ENCODE peak calls at places on chromosomes 3 and 15, in six cellular contexts. One of them, this sample, is unnamed.

GRCh38 chr3:172648736-172649135 is 62.1 kb downstream of the NCEH1 start:
- DNase-seq in body of pancreas: no peak
- DNase-seq in fibroblast of lung: peak
- DNase-seq in HepG2: no peak
- DNase-seq in heart left ventricle: no peak
- DNase-seq in ovary: no peak
- DNase-seq in this sample: no peak

GRCh38 chr3:126305427-126305826 is 51.8 kb downstream of the KLF15 start:
- DNase-seq in body of pancreas: no peak
- DNase-seq in fibroblast of lung: no peak
- DNase-seq in HepG2: no peak
- DNase-seq in heart left ventricle: no peak
- DNase-seq in ovary: no peak
- DNase-seq in this sample: no peak

GRCh38 chr3:85935171-85935570 is 976.4 kb downstream of the CADM2 start:
- DNase-seq in body of pancreas: no peak
- DNase-seq in fibroblast of lung: no peak
- DNase-seq in HepG2: no peak
- DNase-seq in heart left ventricle: no peak
- DNase-seq in ovary: no peak
- DNase-seq in this sample: no peak

GRCh38 chr15:68213991-68214837 is 9.1 kb upstream of the CALML4 start:
- DNase-seq in body of pancreas: no peak
- DNase-seq in fibroblast of lung: no peak
- DNase-seq in HepG2: no peak
- DNase-seq in heart left ventricle: no peak
- DNase-seq in ovary: no peak
- DNase-seq in this sample: no peak

GRCh38 chr3:23475446-23475845 is 272.3 kb downstream of the UBE2E2 start:
- DNase-seq in body of pancreas: no peak
- DNase-seq in fibroblast of lung: no peak
- DNase-seq in HepG2: no peak
- DNase-seq in heart left ventricle: no peak
- DNase-seq in ovary: no peak
- DNase-seq in this sample: no peak

GRCh38 chr3:94069242-94069813 is 6.5 kb downstream of the NSUN3 start:
- DNase-seq in body of pancreas: no peak
- DNase-seq in fibroblast of lung: peak
- DNase-seq in HepG2: peak
- DNase-seq in heart left ventricle: no peak
- DNase-seq in ovary: no peak
- DNase-seq in this sample: no peak

GRCh38 chr15:100464895-100465294 is 63.9 kb downstream of the CERS3 start:
- DNase-seq in body of pancreas: no peak
- DNase-seq in fibroblast of lung: no peak
- DNase-seq in HepG2: no peak
- DNase-seq in heart left ventricle: no peak
- DNase-seq in ovary: no peak
- DNase-seq in this sample: no peak

GRCh38 chr3:197580253-197580691 is 24.5 kb upstream of the BDH1 start:
- DNase-seq in body of pancreas: no peak
- DNase-seq in fibroblast of lung: no peak
- DNase-seq in HepG2: no peak
- DNase-seq in heart left ventricle: no peak
- DNase-seq in ovary: no peak
- DNase-seq in this sample: no peak

GRCh38 chr15:57529748-57530147 is 62.0 kb upstream of the MYZAP start:
- DNase-seq in body of pancreas: no peak
- DNase-seq in fibroblast of lung: no peak
- DNase-seq in HepG2: no peak
- DNase-seq in heart left ventricle: no peak
- DNase-seq in ovary: no peak
- DNase-seq in this sample: no peak

GRCh38 chr15:41581110-41581509 is 22.1 kb downstream of the TYRO3 start:
- DNase-seq in body of pancreas: no peak
- DNase-seq in fibroblast of lung: no peak
- DNase-seq in HepG2: no peak
- DNase-seq in heart left ventricle: no peak
- DNase-seq in ovary: no peak
- DNase-seq in this sample: no peak

GRCh38 chr15:88622605-88622975 is 1.4 kb downstream of the AEN start:
- DNase-seq in body of pancreas: no peak
- DNase-seq in fibroblast of lung: no peak
- DNase-seq in HepG2: no peak
- DNase-seq in heart left ventricle: no peak
- DNase-seq in ovary: no peak
- DNase-seq in this sample: no peak

GRCh38 chr15:51828621-51829359 is 663 bp upstream of the TMOD3 start:
- DNase-seq in body of pancreas: no peak
- DNase-seq in fibroblast of lung: no peak
- DNase-seq in HepG2: no peak
- DNase-seq in heart left ventricle: no peak
- DNase-seq in ovary: no peak
- DNase-seq in this sample: no peak

GRCh38 chr15:28978011-28978378 is 92.2 kb downstream of the APBA2 start:
- DNase-seq in body of pancreas: no peak
- DNase-seq in fibroblast of lung: no peak
- DNase-seq in HepG2: no peak
- DNase-seq in heart left ventricle: no peak
- DNase-seq in ovary: no peak
- DNase-seq in this sample: no peak

GRCh38 chr15:28977377-28978010 is 91.7 kb downstream of the APBA2 start:
- DNase-seq in body of pancreas: peak
- DNase-seq in fibroblast of lung: peak
- DNase-seq in HepG2: no peak
- DNase-seq in heart left ventricle: peak
- DNase-seq in ovary: no peak
- DNase-seq in this sample: peak

GRCh38 chr15:28978661-28979060 is 92.9 kb downstream of the APBA2 start:
- DNase-seq in body of pancreas: no peak
- DNase-seq in fibroblast of lung: no peak
- DNase-seq in HepG2: no peak
- DNase-seq in heart left ventricle: no peak
- DNase-seq in ovary: no peak
- DNase-seq in this sample: no peak

GRCh38 chr15:28974142-28974541 is 88.4 kb downstream of the APBA2 start:
- DNase-seq in body of pancreas: no peak
- DNase-seq in fibroblast of lung: no peak
- DNase-seq in HepG2: no peak
- DNase-seq in heart left ventricle: no peak
- DNase-seq in ovary: no peak
- DNase-seq in this sample: no peak

GRCh38 chr15:28975766-28976179 is 90.0 kb downstream of the APBA2 start:
- DNase-seq in body of pancreas: peak
- DNase-seq in fibroblast of lung: peak
- DNase-seq in HepG2: peak
- DNase-seq in heart left ventricle: no peak
- DNase-seq in ovary: no peak
- DNase-seq in this sample: no peak
- TF ChIP-seq CTCF in body of pancreas: peak
- TF ChIP-seq CTCF in fibroblast of lung: peak
- TF ChIP-seq CTCF in HepG2: peak
- TF ChIP-seq CTCF in heart left ventricle: peak
- TF ChIP-seq CTCF in ovary: no peak
- TF ChIP-seq CTCF in this sample: peak

DNA sequence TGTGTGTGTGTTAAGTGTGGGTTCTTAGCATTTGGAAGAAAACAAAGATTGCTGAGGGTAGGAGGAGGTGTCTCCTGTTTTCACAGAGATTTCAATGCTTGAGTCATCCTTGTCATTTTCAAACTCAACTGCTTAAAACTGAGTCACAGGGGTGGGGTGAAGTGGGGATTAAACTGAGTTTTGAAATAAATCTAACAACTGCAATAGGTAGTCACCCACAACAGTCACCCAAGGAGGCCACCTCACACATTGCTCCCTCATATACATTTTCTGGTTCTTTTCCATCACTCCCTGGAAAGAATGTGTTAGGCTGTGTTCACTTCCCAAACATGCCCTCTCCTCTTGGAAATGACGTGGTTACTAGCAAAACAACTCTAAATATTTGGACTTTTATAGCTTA is 187.7 kb upstream of the CMC1 start:
- DNase-seq in body of pancreas: no peak
- DNase-seq in fibroblast of lung: peak
- DNase-seq in HepG2: no peak
- DNase-seq in heart left ventricle: no peak
- DNase-seq in ovary: no peak
- DNase-seq in this sample: no peak
- H3K4me3 ChIP-seq in body of pancreas: no peak
- H3K4me3 ChIP-seq in fibroblast of lung: no peak
- H3K4me3 ChIP-seq in HepG2: no peak
- H3K4me3 ChIP-seq in heart left ventricle: no peak
- H3K4me3 ChIP-seq in ovary: no peak
- H3K4me3 ChIP-seq in this sample: no peak

DNA sequence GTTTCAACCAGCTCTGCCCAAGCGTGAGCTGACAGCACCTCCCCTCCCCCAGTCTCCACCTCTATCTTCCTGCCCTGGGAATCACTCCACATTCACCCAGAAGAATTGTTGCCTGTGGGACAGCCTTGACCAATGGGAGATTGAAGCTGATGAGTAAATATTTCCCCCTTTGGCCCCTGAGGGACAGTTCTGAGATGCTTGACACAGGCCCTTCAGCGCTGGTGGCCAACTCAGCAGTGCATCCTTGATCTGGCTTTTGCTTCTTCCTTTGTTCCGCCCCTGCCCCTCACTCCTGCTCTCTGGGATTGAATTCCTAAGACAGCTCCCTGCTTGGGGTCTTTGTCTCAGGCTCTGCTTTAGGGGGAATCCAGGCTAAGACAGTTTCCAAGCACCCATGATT is 13.1 kb upstream of the SKIC8 start:
- DNase-seq in body of pancreas: no peak
- DNase-seq in fibroblast of lung: no peak
- DNase-seq in HepG2: no peak
- DNase-seq in heart left ventricle: no peak
- DNase-seq in ovary: no peak
- DNase-seq in this sample: no peak
- H3K27ac ChIP-seq in body of pancreas: no peak
- H3K27ac ChIP-seq in fibroblast of lung: no peak
- H3K27ac ChIP-seq in HepG2: no peak
- H3K27ac ChIP-seq in heart left ventricle: no peak
- H3K27ac ChIP-seq in ovary: no peak
- H3K27ac ChIP-seq in this sample: no peak

DNA sequence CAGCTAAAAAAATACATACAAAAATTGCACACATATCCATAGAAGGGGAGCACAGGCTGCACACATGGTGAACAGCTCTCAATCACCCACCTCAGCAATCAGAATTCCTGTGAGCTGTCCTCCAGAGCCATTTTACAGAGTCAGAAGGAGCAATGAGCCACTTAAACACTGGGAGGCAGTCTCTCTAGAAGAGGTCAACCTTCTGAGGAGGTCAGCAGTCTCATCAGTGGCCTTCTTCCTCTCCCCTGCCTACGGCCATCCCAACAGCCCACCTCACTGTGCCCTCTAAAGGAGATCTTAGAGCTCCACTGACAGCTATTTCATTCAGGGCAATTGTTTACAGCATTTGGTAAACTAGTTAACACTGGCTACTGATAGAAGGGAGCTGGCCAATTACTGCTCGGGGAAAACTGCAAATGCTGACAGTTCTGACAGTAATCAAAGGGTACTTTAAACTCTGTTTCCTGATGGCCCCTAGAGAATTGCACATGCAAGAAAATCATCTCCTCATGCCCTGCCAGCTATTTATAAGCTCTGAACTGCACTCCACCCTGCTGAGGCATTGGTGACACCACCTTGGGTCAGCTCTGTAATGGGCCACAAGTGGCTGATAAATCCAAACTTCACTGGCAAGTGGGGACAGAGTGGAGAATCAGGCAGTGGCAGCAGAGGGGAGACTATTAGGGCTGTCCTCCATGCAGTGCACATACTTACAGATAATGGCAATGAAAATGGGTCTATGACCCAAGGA is 42.1 kb upstream of the TSPAN3 start:
- DNase-seq in body of pancreas: no peak
- DNase-seq in fibroblast of lung: no peak
- DNase-seq in HepG2: no peak
- DNase-seq in heart left ventricle: no peak
- DNase-seq in ovary: no peak
- DNase-seq in this sample: no peak
- TF ChIP-seq CTCF in body of pancreas: no peak
- TF ChIP-seq CTCF in fibroblast of lung: no peak
- TF ChIP-seq CTCF in HepG2: no peak
- TF ChIP-seq CTCF in heart left ventricle: no peak
- TF ChIP-seq CTCF in ovary: no peak
- TF ChIP-seq CTCF in this sample: no peak

DNA sequence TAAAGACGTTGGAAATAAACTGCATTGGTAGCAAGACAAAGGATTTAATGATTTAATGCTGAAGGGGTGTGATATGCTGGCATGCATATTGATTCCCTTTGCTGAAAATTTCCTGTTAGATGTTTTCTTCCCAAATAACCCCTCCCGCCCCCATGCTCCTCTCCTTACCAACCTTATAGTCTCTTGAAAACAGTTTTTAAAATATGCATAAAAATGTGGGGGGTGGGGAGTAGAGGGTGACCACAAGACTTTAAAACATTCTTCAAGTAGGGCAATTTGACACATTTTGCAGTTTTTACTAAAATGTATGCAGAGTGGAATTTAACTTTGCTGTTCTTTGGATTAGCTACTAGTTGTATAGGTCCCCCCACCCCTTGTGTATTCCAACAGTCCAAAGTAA is 887 bp downstream of the RARB start:
- DNase-seq in body of pancreas: no peak
- DNase-seq in fibroblast of lung: no peak
- DNase-seq in HepG2: no peak
- DNase-seq in heart left ventricle: no peak
- DNase-seq in ovary: no peak
- DNase-seq in this sample: no peak
- H3K4me3 ChIP-seq in body of pancreas: no peak
- H3K4me3 ChIP-seq in fibroblast of lung: peak
- H3K4me3 ChIP-seq in HepG2: no peak
- H3K4me3 ChIP-seq in heart left ventricle: peak
- H3K4me3 ChIP-seq in ovary: peak
- H3K4me3 ChIP-seq in this sample: peak

GRCh38 chr3:186966406-186966805 is 36.1 kb downstream of the ST6GAL1 start:
- DNase-seq in body of pancreas: no peak
- DNase-seq in fibroblast of lung: no peak
- DNase-seq in HepG2: no peak
- DNase-seq in heart left ventricle: no peak
- DNase-seq in ovary: no peak
- DNase-seq in this sample: no peak
- H3K27ac ChIP-seq in body of pancreas: no peak
- H3K27ac ChIP-seq in fibroblast of lung: no peak
- H3K27ac ChIP-seq in HepG2: no peak
- H3K27ac ChIP-seq in heart left ventricle: peak
- H3K27ac ChIP-seq in ovary: no peak
- H3K27ac ChIP-seq in this sample: peak

GRCh38 chr3:12371525-12372140 is 82.8 kb downstream of the PPARG start:
- DNase-seq in body of pancreas: no peak
- DNase-seq in fibroblast of lung: peak
- DNase-seq in HepG2: no peak
- DNase-seq in heart left ventricle: peak
- DNase-seq in ovary: peak
- DNase-seq in this sample: peak

GRCh38 chr3:12369598-12369997 is 80.7 kb downstream of the PPARG start:
- DNase-seq in body of pancreas: no peak
- DNase-seq in fibroblast of lung: no peak
- DNase-seq in HepG2: no peak
- DNase-seq in heart left ventricle: no peak
- DNase-seq in ovary: no peak
- DNase-seq in this sample: no peak

GRCh38 chr3:12369029-12369428 is 80.2 kb downstream of the PPARG start:
- DNase-seq in body of pancreas: no peak
- DNase-seq in fibroblast of lung: no peak
- DNase-seq in HepG2: no peak
- DNase-seq in heart left ventricle: no peak
- DNase-seq in ovary: no peak
- DNase-seq in this sample: no peak

GRCh38 chr3:12372762-12373280 is 84.0 kb downstream of the PPARG start:
- DNase-seq in body of pancreas: no peak
- DNase-seq in fibroblast of lung: peak
- DNase-seq in HepG2: no peak
- DNase-seq in heart left ventricle: no peak
- DNase-seq in ovary: no peak
- DNase-seq in this sample: no peak

GRCh38 chr3:12370758-12371157 is 81.9 kb downstream of the PPARG start:
- DNase-seq in body of pancreas: no peak
- DNase-seq in fibroblast of lung: peak
- DNase-seq in HepG2: peak
- DNase-seq in heart left ventricle: peak
- DNase-seq in ovary: no peak
- DNase-seq in this sample: peak
- TF ChIP-seq CTCF in body of pancreas: no peak
- TF ChIP-seq CTCF in fibroblast of lung: peak
- TF ChIP-seq CTCF in HepG2: no peak
- TF ChIP-seq CTCF in heart left ventricle: peak
- TF ChIP-seq CTCF in ovary: no peak
- TF ChIP-seq CTCF in this sample: peak

This sample was measured in heart right ventricle.